ENCODE peak calls at places on chromosomes 1 and 21, in six cellular contexts. T is K562, C is breast epithelium, J is GM23338, X is stomach, S is Panc1. O is an unnamed sample. For H3K36me3, the result is how much of the 10 kb centered on the place peaks cover.

GRCh38 chr1:51973587-51974474 is 16.7 kb downstream of the RAB3B start:
- DNase-seq in T (no peak), C (no peak), J (no peak), X (no peak), S (no peak), O (no peak)

GRCh38 chr1:1373493-1374067 is 1.4 kb downstream of the AURKAIP1 start:
- DNase-seq in T (no peak), C (no peak), J (no peak), X (no peak), S (no peak), O (no peak)

GRCh38 chr1:213326666-213327317 is 275.8 kb downstream of the RPS6KC1 start:
- DNase-seq in T (no peak), C (peak), J (no peak), X (no peak), S (no peak), O (no peak)

GRCh38 chr1:177873238-177873637 is 96.6 kb downstream of the SEC16B start:
- DNase-seq in T (no peak), C (no peak), J (no peak), X (no peak), S (no peak), O (no peak)

GRCh38 chr1:91523462-91523861 is 22.8 kb downstream of the CDC7 start:
- DNase-seq in T (no peak), C (no peak), J (no peak), X (no peak), S (no peak), O (no peak)

GRCh38 chr1:35923841-35924240 is 7.1 kb upstream of the AGO3 start:
- DNase-seq in T (no peak), C (no peak), J (no peak), X (no peak), S (no peak), O (no peak)

GRCh38 chr1:237041795-237042466 is at the start of gene RYR2:
- DNase-seq in T (no peak), C (no peak), J (peak), X (no peak), S (no peak), O (no peak)

GRCh38 chr1:32925360-32926142 is 24.4 kb upstream of the TMEM54 start:
- DNase-seq in T (no peak), C (no peak), J (peak), X (no peak), S (no peak), O (no peak)

GRCh38 chr1:98328855-98329254 is 332.7 kb upstream of the SNX7 start:
- DNase-seq in T (no peak), C (no peak), J (no peak), X (no peak), S (no peak), O (no peak)

GRCh38 chr21:38525454-38525853 is 27.2 kb upstream of the ERG start:
- DNase-seq in T (no peak), C (no peak), J (no peak), X (no peak), S (no peak), O (no peak)

GRCh38 chr1:8562881-8563865 is 245.3 kb downstream of the SLC45A1 start:
- DNase-seq in T (no peak), C (no peak), J (no peak), X (no peak), S (no peak), O (no peak)

GRCh38 chr1:9397984-9398526 is 105.4 kb downstream of the SPSB1 start:
- DNase-seq in T (no peak), C (no peak), J (no peak), X (no peak), S (no peak), O (no peak)

GRCh38 chr21:32940079-32941014 is 85.4 kb upstream of the OLIG2 start:
- DNase-seq in T (peak), C (no peak), J (peak), X (peak), S (peak), O (no peak)

GRCh38 chr1:177185209-177185608 is 14.5 kb downstream of the BRINP2 start:
- DNase-seq in T (peak), C (no peak), J (peak), X (no peak), S (no peak), O (no peak)

GRCh38 chr1:10962483-10962882 is 50.0 kb upstream of the TARDBP start:
- DNase-seq in T (no peak), C (no peak), J (no peak), X (peak), S (no peak), O (no peak)

GRCh38 chr1:214425723-214426419 is 125.5 kb downstream of the PTPN14 start:
- DNase-seq in T (no peak), C (no peak), J (no peak), X (no peak), S (no peak), O (no peak)

GRCh38 chr1:156838972-156839371 is 19.9 kb downstream of the INSRR start:
- DNase-seq in T (peak), C (no peak), J (peak), X (peak), S (peak), O (no peak)

DNA sequence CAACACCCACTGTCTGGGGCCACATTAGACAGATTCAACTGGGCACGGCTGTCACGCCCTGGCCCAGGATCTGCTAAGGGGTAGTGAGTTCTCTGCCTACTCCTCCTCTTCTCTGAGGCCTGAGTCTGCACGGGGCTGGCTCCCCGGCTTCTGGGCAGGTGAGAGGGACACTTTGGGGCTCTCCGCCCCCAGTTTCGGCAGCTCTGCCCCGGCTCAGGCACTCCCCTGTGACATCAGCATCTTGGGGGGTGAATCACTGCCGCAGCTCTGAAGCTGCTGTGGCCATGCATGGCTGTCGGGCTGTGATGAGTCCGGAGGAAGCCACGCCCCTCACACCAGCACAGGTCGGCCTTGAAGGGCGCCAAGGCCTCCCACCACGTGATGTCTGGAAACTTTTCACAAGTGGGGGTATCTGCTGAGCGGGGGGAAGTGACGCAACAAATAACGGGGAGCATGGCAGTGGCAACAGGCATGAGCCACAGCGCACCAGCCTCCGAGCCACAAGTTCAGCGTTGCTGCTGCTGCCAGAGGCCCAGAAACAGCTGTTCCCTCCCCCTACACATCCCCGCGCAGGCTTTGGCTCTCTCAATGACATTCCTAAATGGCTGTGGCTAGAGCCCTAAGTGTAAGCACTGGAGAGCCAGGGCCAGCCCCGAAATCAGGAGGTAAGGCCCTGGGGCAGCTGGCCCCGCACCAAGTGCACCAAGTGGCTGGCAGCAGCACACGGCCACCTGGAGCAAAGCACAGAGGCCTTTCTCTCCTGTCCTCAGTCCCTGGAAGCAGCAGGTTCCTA is 26.3 kb downstream of the ZBTB17 start:
- DNase-seq in T (peak), C (peak), J (peak), X (peak), S (no peak), O (peak)
- TF ChIP-seq POLR2AphosphoS5 in T (no peak), C (peak), J (no peak), X (peak), S (no peak), O (peak)

GRCh38 chr1:23325393-23325792 is 18.7 kb downstream of the HNRNPR start:
- DNase-seq in T (no peak), C (no peak), J (no peak), X (no peak), S (no peak), O (no peak)

GRCh38 chr1:23322770-23323169 is 21.3 kb downstream of the HNRNPR start:
- DNase-seq in T (no peak), C (no peak), J (no peak), X (no peak), S (no peak), O (no peak)
- H3K36me3 ChIP-seq in T (half or more), C (under half), J (half or more), X (half or more), S (half or more), O (under half)

GRCh38 chr1:153536618-153537375 is 1.0 kb upstream of the S100A6 start:
- DNase-seq in T (no peak), C (no peak), J (no peak), X (peak), S (no peak), O (peak)

GRCh38 chr1:153534226-153534932 is 1.4 kb downstream of the S100A6 start:
- DNase-seq in T (no peak), C (no peak), J (no peak), X (no peak), S (no peak), O (no peak)

GRCh38 chr1:153537376-153537730 is 1.6 kb upstream of the S100A6 start:
- DNase-seq in T (no peak), C (no peak), J (no peak), X (no peak), S (no peak), O (no peak)

GRCh38 chr1:153534933-153535663 is 693 bp downstream of the S100A6 start:
- DNase-seq in T (no peak), C (peak), J (no peak), X (peak), S (no peak), O (peak)

DNA sequence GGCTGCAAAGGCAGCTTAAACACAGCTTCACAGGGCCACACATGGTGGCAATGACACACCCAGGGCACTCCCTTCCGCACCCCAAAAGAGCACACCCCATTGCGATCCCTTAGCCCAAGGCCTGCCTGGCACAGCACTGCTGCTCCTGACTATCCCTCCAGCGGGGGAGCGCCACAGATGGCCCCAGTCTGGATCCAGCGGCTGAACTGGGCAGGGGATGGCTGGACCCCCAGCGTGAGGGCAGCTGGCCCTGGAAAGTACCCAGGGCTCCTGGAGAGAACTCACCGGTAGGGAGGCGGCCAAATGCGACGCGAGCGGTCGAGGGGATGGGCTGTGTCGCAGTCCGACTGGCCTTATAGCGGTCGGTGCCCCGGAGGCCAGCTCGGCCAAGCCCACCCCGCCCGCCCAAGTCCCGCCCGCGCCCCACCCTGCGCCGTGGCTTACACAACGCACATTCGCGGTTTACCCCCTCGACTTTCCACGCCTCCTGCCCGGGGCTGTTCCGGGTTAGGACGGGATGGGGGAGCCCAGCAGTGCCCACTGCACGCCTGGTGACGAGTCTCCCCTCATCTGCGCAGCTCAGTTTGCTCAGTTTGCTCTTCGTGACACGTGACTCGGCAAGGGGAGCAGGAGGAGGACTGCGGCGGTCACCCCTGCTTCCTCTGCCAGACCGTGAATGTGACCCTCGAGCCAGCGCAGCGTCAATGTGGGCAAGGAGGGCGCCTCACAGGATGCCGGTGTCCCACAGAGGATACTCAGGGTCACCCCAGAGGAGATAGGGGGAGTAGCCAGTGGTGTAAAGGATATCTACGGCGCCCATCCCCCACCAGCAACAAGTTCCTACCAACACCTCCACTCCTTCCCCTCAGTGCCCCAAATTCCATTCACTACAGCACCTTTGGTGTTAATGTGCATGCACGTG is at the start of gene S100A6:
- DNase-seq in T (peak), C (peak), J (peak), X (peak), S (no peak), O (no peak)
- TF ChIP-seq POLR2AphosphoS5 in T (no peak), C (peak), J (peak), X (peak), S (peak), O (peak)

GRCh38 chr1:226647719-226648118 is 91.4 kb downstream of the ITPKB start:
- DNase-seq in T (no peak), C (no peak), J (no peak), X (no peak), S (no peak), O (no peak)

GRCh38 chr1:226644541-226645176 is 94.4 kb downstream of the ITPKB start:
- DNase-seq in T (no peak), C (no peak), J (no peak), X (no peak), S (no peak), O (no peak)

GRCh38 chr1:226646870-226647449 is 92.1 kb downstream of the ITPKB start:
- DNase-seq in T (no peak), C (no peak), J (no peak), X (no peak), S (no peak), O (no peak)

GRCh38 chr1:226645279-226645976 is 93.7 kb downstream of the ITPKB start:
- DNase-seq in T (no peak), C (no peak), J (no peak), X (no peak), S (no peak), O (no peak)

DNA sequence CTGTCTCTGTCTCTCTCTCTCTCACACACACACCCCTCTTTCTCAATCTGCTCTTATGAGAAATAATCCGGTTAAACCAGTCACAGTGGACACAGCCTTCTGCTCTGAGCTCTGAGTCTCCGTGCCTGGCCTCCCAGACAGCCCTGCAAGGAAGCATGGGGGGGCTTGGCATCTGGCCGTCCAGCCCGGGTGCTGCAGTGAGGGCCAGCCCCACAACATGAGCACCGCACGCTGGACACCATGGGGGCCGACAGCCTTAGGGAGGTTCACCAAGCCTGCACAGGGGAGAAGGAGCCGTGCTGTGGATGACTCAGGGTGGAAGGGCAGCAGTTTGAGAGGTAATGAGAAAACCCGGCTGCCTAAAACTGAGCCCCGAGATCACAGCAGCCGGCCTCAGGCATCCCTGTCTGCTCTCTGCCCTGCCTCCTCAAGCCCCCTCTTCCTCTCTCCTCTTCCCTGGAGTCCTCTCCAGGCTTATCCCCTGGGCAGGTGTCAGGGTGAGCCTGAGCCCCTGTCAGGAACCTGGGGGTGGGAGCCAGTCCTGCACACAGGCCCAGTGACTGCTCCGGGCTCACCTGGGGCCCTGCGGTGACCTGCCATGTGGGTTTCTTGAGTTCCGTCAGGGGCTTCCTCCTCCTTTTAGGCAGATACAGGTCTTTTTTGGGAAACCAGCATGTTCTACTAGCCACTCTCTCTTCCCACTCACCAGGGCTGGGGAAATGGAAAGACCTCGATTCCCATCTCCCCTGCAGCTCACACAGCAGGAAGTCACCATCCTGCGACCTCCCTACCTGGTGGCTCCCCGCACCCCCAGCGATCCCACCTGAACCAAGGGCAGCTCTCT is 92.8 kb downstream of the ITPKB start:
- DNase-seq in T (no peak), C (no peak), J (no peak), X (no peak), S (no peak), O (no peak)
- H3K36me3 ChIP-seq in T (under half), C (under half), J (under half), X (half or more), S (under half), O (under half)

GRCh38 chr1:31712625-31713024 is 8.8 kb upstream of the COL16A1 start:
- DNase-seq in T (no peak), C (no peak), J (no peak), X (peak), S (no peak), O (no peak)
- TF ChIP-seq POLR2AphosphoS5 in T (no peak), C (peak), J (no peak), X (peak), S (no peak), O (peak)

GRCh38 chr1:153754266-153754665 is 20.9 kb upstream of the SLC27A3 start:
- DNase-seq in T (no peak), C (no peak), J (no peak), X (no peak), S (no peak), O (no peak)
- H3K36me3 ChIP-seq in T (half or more), C (under half), J (half or more), X (half or more), S (under half), O (half or more)

GRCh38 chr1:153956997-153957715 is 1.3 kb downstream of the CRTC2 start:
- DNase-seq in T (no peak), C (no peak), J (no peak), X (no peak), S (no peak), O (no peak)

GRCh38 chr1:153958961-153959260 is 499 bp upstream of the CRTC2 start:
- DNase-seq in T (no peak), C (no peak), J (no peak), X (no peak), S (no peak), O (no peak)

GRCh38 chr1:153957744-153958110 is 685 bp downstream of the CRTC2 start:
- DNase-seq in T (no peak), C (no peak), J (peak), X (no peak), S (no peak), O (no peak)

GRCh38 chr1:153959454-153959853 is 1.0 kb upstream of the CRTC2 start:
- DNase-seq in T (no peak), C (no peak), J (peak), X (no peak), S (no peak), O (no peak)

DNA sequence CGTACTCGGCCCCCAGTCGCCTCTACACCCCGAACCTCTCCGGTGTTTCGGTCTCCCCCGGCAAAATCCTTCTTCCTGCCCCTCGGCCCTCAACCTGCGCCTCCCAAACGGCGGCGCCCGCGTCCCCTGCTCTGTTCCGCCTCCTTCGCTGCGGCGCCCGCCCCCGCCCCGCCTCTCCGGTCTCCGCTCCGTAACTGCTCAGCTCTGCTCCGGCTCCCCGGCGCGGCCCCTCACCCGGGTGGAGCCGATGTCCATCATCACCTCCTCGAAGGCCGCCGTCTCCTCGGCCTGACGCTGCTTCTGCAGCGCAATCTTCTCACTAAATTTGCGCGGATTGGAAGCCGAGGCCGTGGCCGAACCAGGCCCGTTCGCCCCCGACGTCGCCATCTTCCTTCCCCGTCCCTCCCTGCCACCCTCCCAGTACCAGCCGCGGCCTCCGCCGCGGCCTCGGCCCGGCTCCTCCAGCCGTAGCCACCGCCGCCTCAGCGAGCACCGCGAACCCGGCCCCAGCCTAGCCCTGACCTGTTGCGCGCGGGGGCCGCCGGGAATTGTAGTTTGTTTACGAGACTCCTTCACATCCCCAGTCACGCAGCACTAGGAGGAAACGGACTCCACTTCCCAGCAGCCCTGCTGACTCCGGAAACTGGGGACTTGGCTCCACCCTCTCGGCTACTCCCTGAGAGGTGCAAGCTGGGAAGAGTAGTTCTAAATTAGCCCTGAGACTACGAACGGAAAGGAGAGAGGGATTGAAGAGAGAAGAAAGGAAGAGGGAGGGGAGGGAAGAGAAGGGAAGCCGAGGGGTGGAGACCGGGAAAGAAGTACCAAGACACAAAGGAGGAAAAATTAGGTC is at the start of gene CRTC2:
- DNase-seq in T (peak), C (peak), J (peak), X (peak), S (peak), O (peak)
- TF ChIP-seq POLR2AphosphoS5 in T (peak), C (peak), J (peak), X (peak), S (peak), O (peak)

GRCh38 chr21:36044056-36044455 is 16.3 kb downstream of the SETD4 start:
- DNase-seq in T (no peak), C (no peak), J (no peak), X (no peak), S (no peak), O (no peak)
- H3K36me3 ChIP-seq in T (half or more), C (under half), J (half or more), X (half or more), S (under half), O (under half)

O was measured in vagina.